ENCODE peak calls at places on chromosomes 2 and 18, in six cellular contexts. I, W, G, H, Q and V are unnamed samples.

GRCh38 chr2:210428415-210429179 is 48.0 kb downstream of the LANCL1 start:
- DNase-seq in G (peak), Q (no peak), W (no peak), H (no peak), I (no peak), V (no peak)

GRCh38 chr2:163248321-163249090 is 409.9 kb upstream of the KCNH7 start:
- DNase-seq in G (no peak), I (no peak), Q (no peak), W (no peak), H (no peak), V (no peak)

GRCh38 chr2:200703132-200703925 is 108.4 kb upstream of the BZW1 start:
- DNase-seq in W (peak), Q (peak), H (peak), I (no peak), G (peak), V (peak)

GRCh38 chr2:231708773-231709635 is 679 bp downstream of the PTMA start:
- DNase-seq in Q (peak), W (no peak), I (peak), H (peak), G (peak), V (no peak)

GRCh38 chr18:64713284-64713683 is 564.4 kb upstream of the LINC00305 start:
- DNase-seq in W (no peak), Q (no peak), H (no peak), I (no peak), G (no peak), V (no peak)

GRCh38 chr2:120434487-120434886 is 88.6 kb downstream of the INHBB start:
- DNase-seq in Q (no peak), G (peak), W (no peak), I (no peak), H (no peak), V (no peak)

GRCh38 chr2:220219371-220219770 is 591.9 kb downstream of the SLC4A3 start:
- DNase-seq in G (no peak), W (peak), Q (peak), H (no peak), I (no peak), V (no peak)

GRCh38 chr18:23071285-23071684 is 64.0 kb upstream of the CABLES1 start:
- DNase-seq in G (peak), I (no peak), H (no peak), Q (peak), W (no peak), V (no peak)

GRCh38 chr2:320561-320960 is 32.7 kb upstream of the ALKAL2 start:
- DNase-seq in W (no peak), G (no peak), H (no peak), Q (no peak), I (no peak), V (no peak)

GRCh38 chr2:119958642-119959268 is 54.1 kb upstream of the EPB41L5 start:
- DNase-seq in I (no peak), H (no peak), G (peak), Q (peak), W (no peak), V (no peak)

GRCh38 chr2:239828192-239828972 is 196.8 kb downstream of the NDUFA10 start:
- DNase-seq in H (no peak), W (no peak), I (no peak), Q (no peak), G (no peak), V (no peak)

GRCh38 chr18:61322265-61322873 is 10.9 kb upstream of the CDH20 start:
- DNase-seq in Q (peak), H (peak), G (peak), I (peak), W (peak), V (no peak)

GRCh38 chr2:171430516-171431410 is 3.0 kb downstream of the METTL8 start:
- DNase-seq in G (no peak), H (no peak), W (no peak), I (no peak), Q (no peak), V (no peak)

GRCh38 chr2:71446505-71446904 is 6.9 kb upstream of the DYSF start:
- DNase-seq in Q (no peak), W (no peak), H (no peak), I (no peak), G (no peak), V (no peak)

GRCh38 chr2:233365861-233366520 is 11.7 kb downstream of the DGKD start:
- DNase-seq in I (no peak), G (no peak), Q (no peak), H (no peak), W (no peak), V (no peak)

GRCh38 chr18:43917487-43917886 is 640.2 kb upstream of the SYT4 start:
- DNase-seq in W (no peak), Q (no peak), I (no peak), H (no peak), G (no peak), V (no peak)

GRCh38 chr2:56168163-56168562 is 15.6 kb upstream of the CCDC85A start:
- DNase-seq in W (no peak), G (peak), I (no peak), Q (peak), H (peak), V (no peak)

GRCh38 chr2:128449226-128450061 is 130.8 kb upstream of the HS6ST1 start:
- DNase-seq in G (no peak), H (no peak), I (no peak), W (no peak), Q (no peak), V (no peak)

GRCh38 chr2:111905990-111906735 is 7.8 kb downstream of the MERTK start:
- DNase-seq in G (no peak), H (no peak), Q (peak), W (no peak), I (no peak), V (peak)

GRCh38 chr18:21064347-21064746 is 47.3 kb downstream of the ROCK1 start:
- DNase-seq in W (no peak), H (no peak), Q (no peak), G (peak), I (no peak), V (no peak)

GRCh38 chr2:226446406-226447001 is 353.1 kb downstream of the IRS1 start:
- DNase-seq in G (peak), Q (no peak), I (no peak), H (no peak), W (no peak), V (no peak)

GRCh38 chr2:95359035-95359434 is 43.5 kb upstream of the FAHD2A start:
- DNase-seq in W (no peak), I (no peak), G (peak), H (no peak), Q (peak), V (no peak)

GRCh38 chr2:157260403-157261198 is 3.1 kb downstream of the GALNT5 start:
- DNase-seq in I (no peak), Q (no peak), G (no peak), H (no peak), W (no peak), V (no peak)

GRCh38 chr2:217714268-217714643 is 288.5 kb downstream of the TNS1 start:
- DNase-seq in H (no peak), Q (peak), I (no peak), W (peak), G (peak), V (no peak)

GRCh38 chr2:239369631-239370161 is 31.1 kb downstream of the HDAC4 start:
- DNase-seq in W (no peak), G (no peak), H (no peak), Q (peak), I (no peak), V (peak)

GRCh38 chr2:18454692-18455255 is 105.7 kb downstream of the RDH14 start:
- DNase-seq in G (peak), I (no peak), Q (no peak), W (no peak), H (no peak), V (no peak)

GRCh38 chr2:149464396-149464795 is 123.2 kb downstream of the MMADHC start:
- DNase-seq in W (no peak), G (no peak), H (no peak), I (no peak), Q (no peak), V (no peak)

GRCh38 chr2:149466635-149467034 is 120.9 kb downstream of the MMADHC start:
- DNase-seq in Q (no peak), G (peak), H (peak), I (no peak), W (no peak), V (no peak)

GRCh38 chr2:149465873-149466272 is 121.7 kb downstream of the MMADHC start:
- DNase-seq in H (no peak), Q (no peak), G (no peak), I (no peak), W (no peak), V (no peak)

GRCh38 chr2:149467461-149467860 is 120.1 kb downstream of the MMADHC start:
- DNase-seq in H (no peak), Q (no peak), I (no peak), W (no peak), G (peak), V (no peak)

GRCh38 chr2:149463328-149464002 is 124.1 kb downstream of the MMADHC start:
- DNase-seq in W (no peak), Q (no peak), H (no peak), I (no peak), G (no peak), V (no peak)
- H3K27ac ChIP-seq in W (no peak), Q (no peak), H (no peak), I (no peak), G (no peak), V (no peak)

GRCh38 chr2:241239552-241240202 is 51.2 kb downstream of the ANO7 start:
- DNase-seq in I (no peak), W (no peak), G (no peak), H (no peak), Q (no peak), V (no peak)
- TF ChIP-seq EZH2 in I (no peak), W (no peak), G (no peak), H (no peak), Q (no peak), V (no peak)

GRCh38 chr2:207483066-207483465 is 46.7 kb upstream of the CREB1 start:
- DNase-seq in W (no peak), Q (no peak), G (no peak), H (no peak), I (no peak), V (no peak)

GRCh38 chr2:207481924-207482323 is 47.8 kb upstream of the CREB1 start:
- DNase-seq in H (no peak), I (peak), G (no peak), W (no peak), Q (no peak), V (no peak)

GRCh38 chr2:207484444-207485391 is 45.0 kb upstream of the CREB1 start:
- DNase-seq in W (no peak), G (no peak), Q (no peak), I (no peak), H (no peak), V (no peak)

GRCh38 chr2:207482630-207483029 is 47.1 kb upstream of the CREB1 start:
- DNase-seq in I (no peak), W (no peak), H (no peak), Q (no peak), G (peak), V (no peak)

DNA sequence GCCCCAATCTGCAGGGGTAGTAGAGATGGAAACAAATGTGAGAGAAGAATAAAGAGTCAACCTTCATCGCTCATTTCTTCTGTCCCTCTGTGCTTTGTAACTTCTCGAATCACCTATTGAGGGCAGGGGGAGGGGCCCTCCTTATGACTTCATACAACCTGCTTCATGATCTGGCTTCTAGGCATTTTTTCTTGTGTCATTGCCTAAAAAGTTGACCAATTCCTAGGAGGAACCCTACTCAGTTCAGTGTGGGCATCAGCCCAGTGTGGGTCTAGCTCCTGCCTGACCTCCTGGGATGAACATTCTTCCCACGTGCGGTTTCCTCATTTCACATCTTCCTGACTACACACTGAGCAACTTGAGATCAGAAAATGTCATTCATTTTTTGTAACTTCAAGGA is 46.3 kb upstream of the CREB1 start:
- DNase-seq in W (no peak), I (no peak), H (no peak), Q (no peak), G (no peak), V (no peak)
- H3K27ac ChIP-seq in W (no peak), I (no peak), H (no peak), Q (no peak), G (no peak), V (no peak)

DNA sequence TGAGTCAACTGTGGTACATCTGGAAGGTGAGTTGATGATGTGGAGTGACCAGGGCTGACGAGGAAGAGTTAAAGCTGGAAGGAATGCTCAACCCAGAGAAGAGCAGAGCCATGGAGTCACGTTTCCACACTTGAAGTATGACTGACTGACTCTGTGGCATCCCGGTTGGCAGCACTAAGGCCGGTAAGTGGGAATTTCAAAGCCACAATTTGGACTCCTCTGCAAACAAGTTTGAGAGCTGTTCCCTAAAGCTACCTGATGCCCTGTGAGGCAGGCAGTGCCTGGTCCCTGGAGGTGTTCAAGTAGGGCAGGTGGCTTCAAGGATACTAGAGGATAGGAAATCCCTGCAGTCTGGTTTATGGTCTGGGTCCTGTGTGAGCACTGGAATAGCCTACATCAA is 69.3 kb upstream of the ITGB6 start:
- DNase-seq in Q (no peak), W (no peak), G (peak), H (no peak), I (no peak), V (no peak)
- TF ChIP-seq EZH2 in Q (no peak), W (no peak), G (no peak), H (no peak), I (no peak), V (no peak)

GRCh38 chr2:9092383-9093282 is 89.1 kb upstream of the MBOAT2 start:
- DNase-seq in Q (no peak), W (no peak), G (no peak), I (peak), H (no peak), V (no peak)
- H3K27ac ChIP-seq in Q (no peak), W (no peak), G (no peak), I (no peak), H (no peak), V (no peak)

DNA sequence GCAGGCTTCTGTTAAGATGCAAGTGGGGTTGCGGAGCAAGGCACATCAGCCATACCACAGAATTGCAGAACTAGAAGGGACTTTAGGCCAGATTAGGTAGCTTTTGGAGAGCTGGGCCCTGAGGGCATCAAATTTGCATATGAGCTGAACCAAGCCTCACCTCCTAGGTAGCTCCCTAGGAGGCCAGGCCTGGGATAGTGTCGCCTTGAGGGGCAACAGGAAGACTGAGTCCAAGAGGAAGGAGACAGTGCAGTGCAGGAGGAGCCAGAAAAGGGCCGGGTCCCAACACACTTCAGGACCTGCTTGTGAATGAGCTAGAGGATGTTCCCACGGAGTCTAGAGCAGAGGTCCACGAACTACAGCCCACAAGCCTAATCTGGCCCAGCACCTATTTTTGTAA is 98.7 kb downstream of the MAPK4 start:
- DNase-seq in H (no peak), Q (no peak), W (no peak), I (no peak), G (no peak), V (no peak)
- TF ChIP-seq EZH2 in H (no peak), Q (no peak), W (no peak), I (no peak), G (no peak), V (no peak)

DNA sequence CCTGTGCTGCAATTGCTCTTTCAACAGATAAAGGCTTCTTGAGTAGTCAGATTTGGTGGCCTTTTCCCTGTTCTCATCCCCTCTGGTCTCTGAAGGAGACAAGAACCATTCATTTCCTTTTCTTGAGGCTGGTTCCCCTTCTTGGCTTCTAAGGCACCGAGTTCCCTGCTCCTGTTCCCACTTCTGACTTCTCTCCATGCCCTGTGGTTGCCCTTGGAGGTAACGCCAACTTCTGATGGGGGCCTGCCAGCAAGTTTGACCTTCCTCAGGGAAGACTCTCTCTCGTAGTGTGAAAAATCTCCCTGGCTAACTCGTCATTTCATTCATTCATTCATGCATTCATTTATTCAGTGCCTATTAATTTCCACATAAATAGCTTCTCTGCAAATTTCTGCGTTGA is 302.4 kb upstream of the SOX11 start:
- DNase-seq in W (no peak), Q (no peak), H (no peak), I (no peak), G (no peak), V (no peak)
- H3K27ac ChIP-seq in W (no peak), Q (no peak), H (no peak), I (no peak), G (no peak), V (no peak)

GRCh38 chr2:85753035-85753524 is 711 bp upstream of the ATOH8 start:
- DNase-seq in H (no peak), W (no peak), G (peak), Q (no peak), I (no peak), V (no peak)

GRCh38 chr2:85751627-85752026 is 2.2 kb upstream of the ATOH8 start:
- DNase-seq in I (no peak), G (no peak), W (no peak), H (no peak), Q (no peak), V (no peak)

GRCh38 chr2:85754313-85755095 is 713 bp downstream of the ATOH8 start:
- DNase-seq in I (no peak), G (peak), H (peak), Q (peak), W (no peak), V (no peak)

GRCh38 chr2:85755122-85756027 is 1.6 kb downstream of the ATOH8 start:
- DNase-seq in H (no peak), G (peak), Q (no peak), I (no peak), W (no peak), V (no peak)

GRCh38 chr2:85753525-85754312 is at the start of gene ATOH8:
- DNase-seq in I (peak), G (peak), W (no peak), Q (peak), H (peak), V (no peak)
- TF ChIP-seq EZH2 in I (no peak), G (no peak), W (peak), Q (no peak), H (peak), V (no peak)

GRCh38 chr2:168639501-168639900 is 162.9 kb upstream of the NOSTRIN start:
- DNase-seq in G (peak), I (no peak), Q (peak), W (no peak), H (peak), V (no peak)

GRCh38 chr2:168639024-168639423 is 163.4 kb upstream of the NOSTRIN start:
- DNase-seq in Q (peak), G (no peak), H (peak), W (no peak), I (no peak), V (no peak)

GRCh38 chr2:168641636-168642035 is 160.8 kb upstream of the NOSTRIN start:
- DNase-seq in Q (no peak), W (no peak), I (no peak), G (peak), H (no peak), V (no peak)

GRCh38 chr2:168642873-168643272 is 159.6 kb upstream of the NOSTRIN start:
- DNase-seq in I (no peak), G (no peak), H (no peak), Q (no peak), W (no peak), V (no peak)

GRCh38 chr2:168640039-168640438 is 162.4 kb upstream of the NOSTRIN start:
- DNase-seq in Q (no peak), I (no peak), G (no peak), W (no peak), H (no peak), V (no peak)
- H3K27ac ChIP-seq in Q (no peak), I (no peak), G (no peak), W (no peak), H (peak), V (no peak)

GRCh38 chr18:12656671-12657047 is 1.2 kb downstream of the SPIRE1 start:
- DNase-seq in H (no peak), Q (peak), I (no peak), W (no peak), G (peak), V (no peak)
- TF ChIP-seq EZH2 in H (no peak), Q (no peak), I (no peak), W (no peak), G (no peak), V (no peak)